ENCODE peak calls at places on chromosomes 1 and 21, in four cellular contexts. One of them, this sample, is unnamed.

GRCh38 chr1:212413902-212414327 is 771 bp downstream of the PACC1 start:
- DNase-seq in amniotic stem cell: no peak
- DNase-seq in aorta: no peak
- DNase-seq in NCI-H460: no peak
- DNase-seq in this sample: no peak

GRCh38 chr1:24317081-24317480 is 2.1 kb upstream of the GRHL3 start:
- DNase-seq in amniotic stem cell: no peak
- DNase-seq in aorta: no peak
- DNase-seq in NCI-H460: no peak
- DNase-seq in this sample: no peak

GRCh38 chr1:45945426-45945825 is 142.0 kb downstream of the MAST2 start:
- DNase-seq in NCI-H460: no peak
- DNase-seq in amniotic stem cell: no peak
- DNase-seq in aorta: no peak
- DNase-seq in this sample: no peak

GRCh38 chr1:233300326-233300725 is 4.8 kb upstream of the PCNX2 start:
- DNase-seq in amniotic stem cell: no peak
- DNase-seq in NCI-H460: no peak
- DNase-seq in aorta: no peak
- DNase-seq in this sample: no peak

GRCh38 chr1:6497215-6497866 is 5.9 kb upstream of the PLEKHG5 start:
- DNase-seq in NCI-H460: no peak
- DNase-seq in aorta: no peak
- DNase-seq in amniotic stem cell: no peak
- DNase-seq in this sample: no peak

GRCh38 chr1:101843160-101843559 is 153.6 kb downstream of the OLFM3 start:
- DNase-seq in aorta: no peak
- DNase-seq in amniotic stem cell: no peak
- DNase-seq in NCI-H460: no peak
- DNase-seq in this sample: no peak

GRCh38 chr1:83495560-83495959 is 503.4 kb downstream of the TTLL7 start:
- DNase-seq in aorta: no peak
- DNase-seq in NCI-H460: no peak
- DNase-seq in amniotic stem cell: no peak
- DNase-seq in this sample: no peak

GRCh38 chr1:91166106-91166712 is 144.4 kb upstream of the ZNF644 start:
- DNase-seq in aorta: no peak
- DNase-seq in NCI-H460: peak
- DNase-seq in amniotic stem cell: peak
- DNase-seq in this sample: no peak

GRCh38 chr21:46038871-46039397 is 57.4 kb downstream of the COL6A1 start:
- DNase-seq in aorta: peak
- DNase-seq in NCI-H460: no peak
- DNase-seq in amniotic stem cell: peak
- DNase-seq in this sample: peak

GRCh38 chr1:210328746-210329488 is at the start of gene HHAT:
- DNase-seq in NCI-H460: peak
- DNase-seq in aorta: peak
- DNase-seq in amniotic stem cell: peak
- DNase-seq in this sample: peak

GRCh38 chr1:227788279-227789041 is 27.0 kb upstream of the PRSS38 start:
- DNase-seq in amniotic stem cell: peak
- DNase-seq in aorta: peak
- DNase-seq in NCI-H460: peak
- DNase-seq in this sample: peak

GRCh38 chr1:111489604-111490003 is 13.8 kb downstream of the ADORA3 start:
- DNase-seq in NCI-H460: no peak
- DNase-seq in aorta: no peak
- DNase-seq in amniotic stem cell: no peak
- DNase-seq in this sample: no peak

GRCh38 chr21:9839011-9839661 is 682.2 kb upstream of the TPTE start:
- DNase-seq in NCI-H460: no peak
- DNase-seq in aorta: peak
- DNase-seq in amniotic stem cell: no peak
- DNase-seq in this sample: peak

GRCh38 chr21:30227633-30228404 is 11.9 kb upstream of the CLDN8 start:
- DNase-seq in NCI-H460: peak
- DNase-seq in amniotic stem cell: peak
- DNase-seq in aorta: no peak
- DNase-seq in this sample: no peak

GRCh38 chr1:29124366-29125236 is 898 bp upstream of the TMEM200B start:
- DNase-seq in NCI-H460: peak
- DNase-seq in amniotic stem cell: peak
- DNase-seq in aorta: peak
- DNase-seq in this sample: peak

GRCh38 chr1:29870621-29871020 is 634.3 kb downstream of the PTPRU start:
- DNase-seq in amniotic stem cell: no peak
- DNase-seq in NCI-H460: no peak
- DNase-seq in aorta: no peak
- DNase-seq in this sample: no peak

GRCh38 chr1:17891205-17892110 is 136.3 kb downstream of the ACTL8 start:
- DNase-seq in aorta: no peak
- DNase-seq in NCI-H460: no peak
- DNase-seq in amniotic stem cell: no peak
- DNase-seq in this sample: no peak

GRCh38 chr1:40753142-40753882 is 30.3 kb upstream of the KCNQ4 start:
- DNase-seq in amniotic stem cell: no peak
- DNase-seq in aorta: no peak
- DNase-seq in NCI-H460: no peak
- DNase-seq in this sample: no peak

GRCh38 chr1:153485880-153486279 is 25.4 kb upstream of the S100A7 start:
- DNase-seq in amniotic stem cell: no peak
- DNase-seq in NCI-H460: no peak
- DNase-seq in aorta: no peak
- DNase-seq in this sample: no peak

GRCh38 chr1:3094863-3095780 is 26.1 kb downstream of the PRDM16 start:
- DNase-seq in amniotic stem cell: no peak
- DNase-seq in NCI-H460: no peak
- DNase-seq in aorta: no peak
- DNase-seq in this sample: no peak

GRCh38 chr1:8423702-8424538 is 106.0 kb downstream of the SLC45A1 start:
- DNase-seq in NCI-H460: peak
- DNase-seq in amniotic stem cell: no peak
- DNase-seq in aorta: peak
- DNase-seq in this sample: peak

GRCh38 chr21:16454371-16454770 is 724.6 kb downstream of the USP25 start:
- DNase-seq in NCI-H460: peak
- DNase-seq in aorta: no peak
- DNase-seq in amniotic stem cell: no peak
- DNase-seq in this sample: no peak